ENCODE peak calls at places on chromosomes 16 and 17, in seven cellular contexts. P is Peyer's patch; S is CD4-positive, CD25-positive, alpha-beta regulatory T cell; F is GM23248; U is mammary epithelial cell; H is right atrium auricular region; K is CD4-positive, alpha-beta memory T cell. A is an unnamed sample.

GRCh38 chr17:29155235-29155965 is 24.8 kb downstream of the MYO18A start:
- DNase-seq in P (peak), U (peak), K (no peak), S (peak), F (peak), H (no peak), A (no peak)

GRCh38 chr16:1057252-1057932 is 15.2 kb upstream of the SSTR5 start:
- DNase-seq in H (no peak), U (no peak), F (peak), K (peak), P (peak), S (peak), A (no peak)

GRCh38 chr17:49545007-49545660 is 30.5 kb upstream of the NXPH3 start:
- DNase-seq in H (no peak), U (no peak), S (no peak), F (no peak), P (no peak), K (no peak), A (no peak)

GRCh38 chr17:80283116-80283852 is 22.6 kb downstream of the RNF213 start:
- DNase-seq in H (no peak), S (no peak), P (no peak), U (no peak), F (no peak), K (no peak), A (no peak)

GRCh38 chr16:87919681-87919994 is 16.7 kb downstream of the CA5A start:
- DNase-seq in F (no peak), H (no peak), K (no peak), U (no peak), P (no peak), S (no peak), A (no peak)

GRCh38 chr17:76687278-76688164 is 23.2 kb downstream of the MXRA7 start:
- DNase-seq in P (no peak), K (no peak), S (no peak), U (no peak), H (peak), F (peak), A (no peak)

GRCh38 chr17:72603346-72604242 is 482.8 kb downstream of the SOX9 start:
- DNase-seq in H (no peak), F (peak), K (no peak), S (no peak), U (peak), P (no peak), A (no peak)

GRCh38 chr17:40168262-40168832 is 8.9 kb upstream of the RAPGEFL1 start:
- DNase-seq in H (no peak), S (peak), U (peak), F (peak), P (no peak), K (peak), A (no peak)

GRCh38 chr17:2709173-2709661 is 2.3 kb downstream of the CLUH start:
- DNase-seq in S (no peak), K (no peak), F (peak), U (peak), H (no peak), P (peak), A (peak)

GRCh38 chr17:65071861-65072260 is 15.3 kb upstream of the GNA13 start:
- DNase-seq in S (no peak), K (no peak), U (peak), F (peak), H (no peak), P (no peak), A (no peak)

GRCh38 chr17:5571281-5571680 is 13.0 kb downstream of the NLRP1 start:
- DNase-seq in U (no peak), S (no peak), H (no peak), P (no peak), K (no peak), F (no peak), A (no peak)

GRCh38 chr17:55285340-55286301 is 20.9 kb downstream of the HLF start:
- DNase-seq in S (no peak), F (peak), U (no peak), K (no peak), P (peak), H (peak), A (no peak)
- H3K27ac ChIP-seq in S (no peak), F (no peak), U (no peak), K (no peak), P (peak), H (peak), A (no peak)

GRCh38 chr17:50871369-50871768 is 5.2 kb upstream of the TOB1 start:
- DNase-seq in H (no peak), K (peak), F (no peak), U (no peak), P (no peak), S (peak), A (no peak)
- H3K27ac ChIP-seq in H (peak), K (peak), F (no peak), U (no peak), P (no peak), S (peak), A (no peak)

DNA sequence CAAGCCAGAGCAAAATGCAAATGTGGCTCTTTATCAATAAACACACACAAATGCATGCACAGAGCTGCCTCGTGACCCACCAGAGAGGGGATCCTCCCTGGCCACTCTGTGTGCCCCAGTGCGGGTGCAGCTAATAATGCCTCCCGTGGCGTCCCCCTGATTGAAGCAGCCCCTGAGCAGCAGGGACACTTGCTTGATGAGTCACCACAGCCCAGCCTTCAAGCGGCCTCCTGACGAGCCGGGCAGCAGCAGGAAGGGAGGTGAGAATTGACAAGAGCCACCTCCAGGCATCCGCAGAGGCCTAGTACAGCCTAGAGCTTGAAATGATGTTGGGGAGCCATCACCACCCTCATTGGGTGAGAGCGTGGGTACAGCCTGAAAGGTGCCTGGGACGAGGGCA is 143.8 kb downstream of the CCDC182 start:
- DNase-seq in P (no peak), S (no peak), H (no peak), F (no peak), K (no peak), U (no peak), A (no peak)
- H3K27ac ChIP-seq in P (no peak), S (peak), H (peak), F (no peak), K (peak), U (no peak), A (no peak)

GRCh38 chr17:61416211-61416539 is 16.5 kb downstream of the TBX2 start:
- DNase-seq in H (no peak), S (no peak), K (no peak), F (no peak), P (peak), U (no peak), A (no peak)
- H3K27ac ChIP-seq in H (peak), S (no peak), K (no peak), F (no peak), P (no peak), U (no peak), A (no peak)

GRCh38 chr17:78375401-78376079 is 2.9 kb upstream of the PGS1 start:
- DNase-seq in K (no peak), F (peak), S (no peak), P (no peak), H (no peak), U (peak), A (no peak)
- H3K27ac ChIP-seq in K (no peak), F (peak), S (no peak), P (peak), H (peak), U (peak), A (peak)

GRCh38 chr16:30401768-30402425 is 5.5 kb upstream of the ZNF771 start:
- DNase-seq in S (no peak), P (no peak), H (no peak), U (no peak), K (no peak), F (no peak), A (no peak)
- H3K27ac ChIP-seq in S (no peak), P (no peak), H (no peak), U (no peak), K (no peak), F (no peak), A (no peak)

GRCh38 chr16:53689636-53690035 is 14.0 kb downstream of the RPGRIP1L start:
- DNase-seq in H (no peak), F (peak), U (peak), P (no peak), K (no peak), S (no peak), A (peak)

GRCh38 chr16:53695070-53695469 is 8.6 kb downstream of the RPGRIP1L start:
- DNase-seq in S (no peak), K (no peak), P (no peak), H (no peak), U (peak), F (peak), A (peak)

DNA sequence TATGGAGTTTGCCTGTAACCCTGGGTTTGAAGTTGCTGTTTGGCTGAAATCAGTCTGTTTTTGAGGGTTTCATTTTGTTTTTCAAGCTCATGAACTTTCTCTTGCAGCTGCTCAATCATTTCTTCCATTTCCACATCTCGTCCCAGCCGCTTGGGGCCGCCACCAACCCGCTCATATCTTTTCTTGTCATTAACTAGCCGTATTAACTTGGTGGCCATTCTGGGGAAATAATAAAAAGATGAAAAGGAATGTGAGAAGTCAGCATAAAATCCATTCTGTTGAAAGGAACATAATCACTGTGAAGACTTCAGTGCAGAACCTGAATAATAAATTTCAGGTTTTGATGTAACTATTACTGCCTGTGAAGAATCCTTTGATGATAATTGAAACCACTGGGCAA is 11.5 kb downstream of the RPGRIP1L start:
- DNase-seq in H (no peak), P (no peak), F (no peak), S (no peak), K (no peak), U (no peak), A (no peak)
- H3K27ac ChIP-seq in H (no peak), P (no peak), F (no peak), S (no peak), K (no peak), U (no peak), A (no peak)

GRCh38 chr17:75559958-75560533 is 27.6 kb upstream of the MYO15B start:
- DNase-seq in H (no peak), S (no peak), F (no peak), K (no peak), P (no peak), U (no peak), A (no peak)

GRCh38 chr17:75557075-75557851 is 30.3 kb upstream of the MYO15B start:
- DNase-seq in H (no peak), K (no peak), U (peak), S (no peak), F (peak), P (peak), A (no peak)

GRCh38 chr17:75558666-75559530 is 28.7 kb upstream of the MYO15B start:
- DNase-seq in S (no peak), K (no peak), U (no peak), F (no peak), P (no peak), H (no peak), A (no peak)

GRCh38 chr17:75555679-75556153 is 30.2 kb downstream of the LLGL2 start:
- DNase-seq in P (peak), S (no peak), K (no peak), H (no peak), F (no peak), U (no peak), A (no peak)

GRCh38 chr17:75557852-75558665 is 29.5 kb upstream of the MYO15B start:
- DNase-seq in P (peak), F (no peak), H (no peak), S (no peak), K (no peak), U (no peak), A (no peak)
- H3K27ac ChIP-seq in P (peak), F (no peak), H (no peak), S (no peak), K (no peak), U (no peak), A (no peak)